ENCODE peak calls at places on chromosomes 3 and 15, in four cellular contexts. One of them, this sample, is unnamed.

GRCh38 chr3:12288466-12289129 is at the start of gene PPARG:
- DNase-seq in pancreas: peak
- DNase-seq in amygdala: no peak
- DNase-seq in H54: peak
- DNase-seq in this sample: peak

GRCh38 chr3:72753495-72753894 is 94.8 kb downstream of the SHQ1 start:
- DNase-seq in amygdala: no peak
- DNase-seq in pancreas: no peak
- DNase-seq in H54: no peak
- DNase-seq in this sample: no peak

GRCh38 chr3:32743934-32744333 is 58.9 kb downstream of the CNOT10 start:
- DNase-seq in pancreas: no peak
- DNase-seq in amygdala: no peak
- DNase-seq in H54: no peak
- DNase-seq in this sample: no peak

GRCh38 chr3:196677353-196677752 is 34.7 kb downstream of the CEP19 start:
- DNase-seq in pancreas: no peak
- DNase-seq in H54: no peak
- DNase-seq in amygdala: no peak
- DNase-seq in this sample: no peak

GRCh38 chr3:70065666-70066253 is 66.2 kb downstream of the SAMMSON start:
- DNase-seq in H54: no peak
- DNase-seq in amygdala: no peak
- DNase-seq in pancreas: no peak
- DNase-seq in this sample: no peak

GRCh38 chr15:35427091-35427490 is 118.9 kb downstream of the DPH6 start:
- DNase-seq in H54: no peak
- DNase-seq in amygdala: no peak
- DNase-seq in pancreas: no peak
- DNase-seq in this sample: no peak

GRCh38 chr3:16060358-16060852 is 114.1 kb upstream of the GALNT15 start:
- DNase-seq in pancreas: no peak
- DNase-seq in amygdala: no peak
- DNase-seq in H54: peak
- DNase-seq in this sample: peak

GRCh38 chr3:143084856-143085731 is 34.5 kb upstream of the CHST2 start:
- DNase-seq in H54: peak
- DNase-seq in amygdala: no peak
- DNase-seq in pancreas: no peak
- DNase-seq in this sample: no peak

GRCh38 chr3:197083486-197083885 is 53.9 kb upstream of the MELTF start:
- DNase-seq in amygdala: no peak
- DNase-seq in H54: peak
- DNase-seq in pancreas: no peak
- DNase-seq in this sample: no peak

GRCh38 chr3:40387001-40387894 is at the start of gene ENTPD3:
- DNase-seq in H54: no peak
- DNase-seq in pancreas: peak
- DNase-seq in amygdala: no peak
- DNase-seq in this sample: no peak

GRCh38 chr3:16148783-16149182 is 25.7 kb upstream of the GALNT15 start:
- DNase-seq in amygdala: no peak
- DNase-seq in H54: no peak
- DNase-seq in pancreas: no peak
- DNase-seq in this sample: no peak

GRCh38 chr3:3074551-3075257 is 35.5 kb downstream of the IL5RA start:
- DNase-seq in amygdala: no peak
- DNase-seq in H54: no peak
- DNase-seq in pancreas: no peak
- DNase-seq in this sample: no peak

GRCh38 chr3:157135671-157136396 is 24.1 kb downstream of the CCNL1 start:
- DNase-seq in amygdala: peak
- DNase-seq in H54: no peak
- DNase-seq in pancreas: no peak
- DNase-seq in this sample: no peak

GRCh38 chr3:11053926-11054503 is 61.5 kb downstream of the SLC6A1 start:
- DNase-seq in amygdala: no peak
- DNase-seq in pancreas: no peak
- DNase-seq in H54: no peak
- DNase-seq in this sample: no peak

GRCh38 chr3:123785602-123786001 is 98.5 kb downstream of the MYLK start:
- DNase-seq in pancreas: no peak
- DNase-seq in amygdala: no peak
- DNase-seq in H54: no peak
- DNase-seq in this sample: no peak

GRCh38 chr3:171660126-171660661 is 150.1 kb downstream of the PLD1 start:
- DNase-seq in H54: no peak
- DNase-seq in amygdala: no peak
- DNase-seq in pancreas: no peak
- DNase-seq in this sample: no peak

GRCh38 chr15:93066103-93066725 is 22.8 kb downstream of the RGMA start:
- DNase-seq in H54: no peak
- DNase-seq in amygdala: no peak
- DNase-seq in pancreas: no peak
- DNase-seq in this sample: no peak

GRCh38 chr3:128466840-128467541 is at the start of gene DNAJB8:
- DNase-seq in pancreas: no peak
- DNase-seq in H54: no peak
- DNase-seq in amygdala: no peak
- DNase-seq in this sample: no peak

GRCh38 chr3:191568206-191568605 is 107.2 kb downstream of the PYDC2 start:
- DNase-seq in amygdala: no peak
- DNase-seq in pancreas: no peak
- DNase-seq in H54: no peak
- DNase-seq in this sample: no peak

This sample was measured in HCT116.